ENCODE peak calls at places on chromosomes 2 and 18, in six cellular contexts. One of them, this sample, is unnamed.

GRCh38 chr2:128696421-128696820 is 377.8 kb upstream of the HS6ST1 start:
- DNase-seq in Karpas-422: no peak
- DNase-seq in NCI-H524: no peak
- DNase-seq in MCF 10A: no peak
- DNase-seq in fibroblast of lung: no peak
- DNase-seq in endodermal cell: no peak
- DNase-seq in this sample: no peak

GRCh38 chr2:26541401-26542193 is 63.7 kb upstream of the OTOF start:
- DNase-seq in Karpas-422: no peak
- DNase-seq in NCI-H524: peak
- DNase-seq in fibroblast of lung: no peak
- DNase-seq in MCF 10A: no peak
- DNase-seq in endodermal cell: peak
- DNase-seq in this sample: no peak

GRCh38 chr2:164155558-164155957 is 419.8 kb upstream of the FIGN start:
- DNase-seq in Karpas-422: no peak
- DNase-seq in fibroblast of lung: no peak
- DNase-seq in endodermal cell: no peak
- DNase-seq in MCF 10A: peak
- DNase-seq in NCI-H524: no peak
- DNase-seq in this sample: no peak

GRCh38 chr2:230677182-230677946 is 35.3 kb upstream of the CAB39 start:
- DNase-seq in endodermal cell: peak
- DNase-seq in fibroblast of lung: peak
- DNase-seq in MCF 10A: peak
- DNase-seq in Karpas-422: no peak
- DNase-seq in NCI-H524: no peak
- DNase-seq in this sample: peak

GRCh38 chr2:19209575-19210341 is 148.7 kb downstream of the OSR1 start:
- DNase-seq in NCI-H524: no peak
- DNase-seq in endodermal cell: no peak
- DNase-seq in Karpas-422: peak
- DNase-seq in MCF 10A: no peak
- DNase-seq in fibroblast of lung: no peak
- DNase-seq in this sample: no peak

GRCh38 chr2:86621290-86621943 is 2.2 kb downstream of the RNF103 start:
- DNase-seq in Karpas-422: peak
- DNase-seq in NCI-H524: no peak
- DNase-seq in endodermal cell: no peak
- DNase-seq in fibroblast of lung: peak
- DNase-seq in MCF 10A: peak
- DNase-seq in this sample: peak

GRCh38 chr2:44351088-44351487 is 10.2 kb downstream of the PREPL start:
- DNase-seq in MCF 10A: no peak
- DNase-seq in fibroblast of lung: peak
- DNase-seq in Karpas-422: no peak
- DNase-seq in NCI-H524: no peak
- DNase-seq in endodermal cell: no peak
- DNase-seq in this sample: no peak

GRCh38 chr2:128322651-128323491 is 4.2 kb upstream of the HS6ST1 start:
- DNase-seq in NCI-H524: no peak
- DNase-seq in Karpas-422: no peak
- DNase-seq in MCF 10A: no peak
- DNase-seq in fibroblast of lung: no peak
- DNase-seq in endodermal cell: peak
- DNase-seq in this sample: no peak

GRCh38 chr2:205865794-205866490 is 183.6 kb downstream of the NRP2 start:
- DNase-seq in NCI-H524: peak
- DNase-seq in MCF 10A: peak
- DNase-seq in fibroblast of lung: peak
- DNase-seq in Karpas-422: no peak
- DNase-seq in endodermal cell: no peak
- DNase-seq in this sample: no peak

GRCh38 chr2:55616509-55617159 is 788 bp downstream of the PPP4R3B start:
- DNase-seq in Karpas-422: peak
- DNase-seq in NCI-H524: peak
- DNase-seq in endodermal cell: peak
- DNase-seq in MCF 10A: peak
- DNase-seq in fibroblast of lung: peak
- DNase-seq in this sample: peak

GRCh38 chr18:28767781-28768211 is 590.9 kb upstream of the CDH2 start:
- DNase-seq in fibroblast of lung: peak
- DNase-seq in MCF 10A: peak
- DNase-seq in NCI-H524: no peak
- DNase-seq in endodermal cell: no peak
- DNase-seq in Karpas-422: no peak
- DNase-seq in this sample: peak

GRCh38 chr2:29106980-29107388 is 8.2 kb upstream of the CLIP4 start:
- DNase-seq in endodermal cell: no peak
- DNase-seq in NCI-H524: peak
- DNase-seq in fibroblast of lung: peak
- DNase-seq in Karpas-422: no peak
- DNase-seq in MCF 10A: peak
- DNase-seq in this sample: no peak

GRCh38 chr2:60213865-60214657 is 339.4 kb downstream of the BCL11A start:
- DNase-seq in MCF 10A: peak
- DNase-seq in NCI-H524: peak
- DNase-seq in Karpas-422: no peak
- DNase-seq in endodermal cell: no peak
- DNase-seq in fibroblast of lung: no peak
- DNase-seq in this sample: peak

GRCh38 chr2:46780411-46780800 is 135.2 kb downstream of the MCFD2 start:
- DNase-seq in fibroblast of lung: no peak
- DNase-seq in NCI-H524: no peak
- DNase-seq in Karpas-422: no peak
- DNase-seq in MCF 10A: peak
- DNase-seq in endodermal cell: no peak
- DNase-seq in this sample: no peak

GRCh38 chr2:217275091-217275490 is 415.2 kb upstream of the TNP1 start:
- DNase-seq in Karpas-422: no peak
- DNase-seq in fibroblast of lung: no peak
- DNase-seq in MCF 10A: no peak
- DNase-seq in endodermal cell: no peak
- DNase-seq in NCI-H524: no peak
- DNase-seq in this sample: no peak

GRCh38 chr2:157468931-157469708 is 25.2 kb upstream of the CYTIP start:
- DNase-seq in MCF 10A: no peak
- DNase-seq in Karpas-422: peak
- DNase-seq in fibroblast of lung: peak
- DNase-seq in NCI-H524: no peak
- DNase-seq in endodermal cell: no peak
- DNase-seq in this sample: peak

GRCh38 chr2:173252581-173252980 is 102.1 kb upstream of the CDCA7 start:
- DNase-seq in fibroblast of lung: no peak
- DNase-seq in NCI-H524: no peak
- DNase-seq in MCF 10A: no peak
- DNase-seq in endodermal cell: no peak
- DNase-seq in Karpas-422: no peak
- DNase-seq in this sample: peak

GRCh38 chr2:206915136-206915535 is 24.2 kb upstream of the CPO start:
- DNase-seq in MCF 10A: peak
- DNase-seq in fibroblast of lung: peak
- DNase-seq in Karpas-422: no peak
- DNase-seq in NCI-H524: no peak
- DNase-seq in endodermal cell: no peak
- DNase-seq in this sample: peak

GRCh38 chr2:224242543-224242942 is 159.4 kb downstream of the FAM124B start:
- DNase-seq in NCI-H524: no peak
- DNase-seq in Karpas-422: no peak
- DNase-seq in endodermal cell: no peak
- DNase-seq in MCF 10A: peak
- DNase-seq in fibroblast of lung: no peak
- DNase-seq in this sample: no peak

GRCh38 chr2:8484502-8485283 is 197.2 kb upstream of the ID2 start:
- DNase-seq in NCI-H524: no peak
- DNase-seq in endodermal cell: no peak
- DNase-seq in fibroblast of lung: no peak
- DNase-seq in Karpas-422: no peak
- DNase-seq in MCF 10A: no peak
- DNase-seq in this sample: no peak

GRCh38 chr2:151650456-151650855 is 83.8 kb downstream of the NEB start:
- DNase-seq in endodermal cell: no peak
- DNase-seq in fibroblast of lung: no peak
- DNase-seq in MCF 10A: no peak
- DNase-seq in Karpas-422: no peak
- DNase-seq in NCI-H524: no peak
- DNase-seq in this sample: no peak

GRCh38 chr18:63192171-63192884 is 127.2 kb downstream of the BCL2 start:
- DNase-seq in NCI-H524: no peak
- DNase-seq in endodermal cell: no peak
- DNase-seq in Karpas-422: no peak
- DNase-seq in fibroblast of lung: no peak
- DNase-seq in MCF 10A: no peak
- DNase-seq in this sample: no peak

GRCh38 chr2:239824866-239825704 is 200.1 kb downstream of the NDUFA10 start:
- DNase-seq in Karpas-422: no peak
- DNase-seq in fibroblast of lung: no peak
- DNase-seq in endodermal cell: peak
- DNase-seq in MCF 10A: no peak
- DNase-seq in NCI-H524: no peak
- DNase-seq in this sample: no peak

GRCh38 chr2:218332288-218332687 is 24.4 kb upstream of the CATIP start:
- DNase-seq in endodermal cell: peak
- DNase-seq in MCF 10A: no peak
- DNase-seq in fibroblast of lung: no peak
- DNase-seq in NCI-H524: peak
- DNase-seq in Karpas-422: peak
- DNase-seq in this sample: no peak

GRCh38 chr2:197247083-197247482 is 63.5 kb downstream of the ANKRD44 start:
- DNase-seq in endodermal cell: no peak
- DNase-seq in fibroblast of lung: no peak
- DNase-seq in MCF 10A: no peak
- DNase-seq in Karpas-422: no peak
- DNase-seq in NCI-H524: no peak
- DNase-seq in this sample: no peak

GRCh38 chr2:224570328-224570993 is 14.7 kb downstream of the CUL3 start:
- DNase-seq in fibroblast of lung: peak
- DNase-seq in endodermal cell: no peak
- DNase-seq in MCF 10A: no peak
- DNase-seq in Karpas-422: no peak
- DNase-seq in NCI-H524: peak
- DNase-seq in this sample: no peak

GRCh38 chr18:13915973-13916372 is 637 bp upstream of the MC2R start:
- DNase-seq in endodermal cell: no peak
- DNase-seq in MCF 10A: peak
- DNase-seq in Karpas-422: no peak
- DNase-seq in NCI-H524: peak
- DNase-seq in fibroblast of lung: peak
- DNase-seq in this sample: peak

GRCh38 chr2:173669271-173669853 is 295.8 kb downstream of the SP3 start:
- DNase-seq in endodermal cell: no peak
- DNase-seq in MCF 10A: no peak
- DNase-seq in NCI-H524: no peak
- DNase-seq in fibroblast of lung: peak
- DNase-seq in Karpas-422: no peak
- DNase-seq in this sample: peak

GRCh38 chr2:9639740-9640337 is 9.0 kb upstream of the YWHAQ start:
- DNase-seq in MCF 10A: no peak
- DNase-seq in Karpas-422: no peak
- DNase-seq in fibroblast of lung: no peak
- DNase-seq in NCI-H524: no peak
- DNase-seq in endodermal cell: no peak
- DNase-seq in this sample: no peak

GRCh38 chr2:28293416-28293815 is 99.2 kb upstream of the FOSL2 start:
- DNase-seq in Karpas-422: no peak
- DNase-seq in MCF 10A: no peak
- DNase-seq in NCI-H524: no peak
- DNase-seq in fibroblast of lung: peak
- DNase-seq in endodermal cell: no peak
- DNase-seq in this sample: peak

GRCh38 chr2:240500561-240501423 is 57.0 kb downstream of the ANKMY1 start:
- DNase-seq in MCF 10A: no peak
- DNase-seq in fibroblast of lung: no peak
- DNase-seq in NCI-H524: no peak
- DNase-seq in Karpas-422: no peak
- DNase-seq in endodermal cell: peak
- DNase-seq in this sample: no peak

GRCh38 chr2:184463866-184464248 is 134.5 kb upstream of the ZNF804A start:
- DNase-seq in MCF 10A: no peak
- DNase-seq in endodermal cell: no peak
- DNase-seq in fibroblast of lung: no peak
- DNase-seq in Karpas-422: no peak
- DNase-seq in NCI-H524: no peak
- DNase-seq in this sample: no peak

This sample was measured in foreskin keratinocyte.